ENCODE peak calls at places on chromosome 3, in nine cellular contexts. C is fibroblast of lung, Z is cardiac muscle cell, M is HFF-Myc, D is colonic mucosa, G is H1, R is GM12865, K is fibroblast of pulmonary artery, I is stomach. S is an unnamed sample.

GRCh38 chr3:149179225-149179624 is 42.4 kb downstream of the CP start:
- DNase-seq in C (peak; percentile 85), M (no peak), K (peak; percentile 63), R (no peak), Z (peak; percentile 47), D (no peak), I (no peak), G (no peak), S (no peak)

GRCh38 chr3:30658328-30659052 is 52.1 kb downstream of the TGFBR2 start:
- DNase-seq in I (no peak), Z (peak; percentile 73), R (peak; percentile 68), D (no peak), K (peak; percentile 73), C (peak; percentile 92), M (peak; percentile 79), G (no peak), S (no peak)

GRCh38 chr3:46461971-46462910 is 2.5 kb downstream of the LTF start:
- DNase-seq in G (peak; percentile 45), M (no peak), K (peak; percentile 13), D (no peak), Z (peak; percentile 18), C (no peak), R (no peak), I (no peak), S (no peak)

GRCh38 chr3:113242091-113242581 is 30.8 kb downstream of the BOC start:
- DNase-seq in I (no peak), G (no peak), D (no peak), C (peak; percentile 87), R (no peak), M (peak; percentile 36), Z (peak; percentile 71), K (peak; percentile 49), S (no peak)

GRCh38 chr3:16488637-16489036 is 24.9 kb downstream of the RFTN1 start:
- DNase-seq in D (no peak), M (no peak), Z (no peak), G (no peak), C (no peak), K (no peak), R (no peak), I (no peak), S (no peak)

GRCh38 chr3:32487781-32488526 is 14.7 kb downstream of the CMTM6 start:
- DNase-seq in M (no peak), R (no peak), K (peak; percentile 39), G (no peak), Z (no peak), I (no peak), C (no peak), D (no peak), S (no peak)

GRCh38 chr3:190387578-190388213 is at the start of gene CLDN16:
- DNase-seq in R (no peak), D (no peak), K (no peak), C (peak; percentile 32), G (no peak), M (no peak), I (no peak), Z (no peak), S (no peak)

GRCh38 chr3:42613462-42613861 is 13.0 kb downstream of the NKTR start:
- DNase-seq in M (no peak), C (no peak), K (no peak), Z (no peak), D (no peak), G (no peak), R (no peak), I (no peak), S (no peak)

DNA sequence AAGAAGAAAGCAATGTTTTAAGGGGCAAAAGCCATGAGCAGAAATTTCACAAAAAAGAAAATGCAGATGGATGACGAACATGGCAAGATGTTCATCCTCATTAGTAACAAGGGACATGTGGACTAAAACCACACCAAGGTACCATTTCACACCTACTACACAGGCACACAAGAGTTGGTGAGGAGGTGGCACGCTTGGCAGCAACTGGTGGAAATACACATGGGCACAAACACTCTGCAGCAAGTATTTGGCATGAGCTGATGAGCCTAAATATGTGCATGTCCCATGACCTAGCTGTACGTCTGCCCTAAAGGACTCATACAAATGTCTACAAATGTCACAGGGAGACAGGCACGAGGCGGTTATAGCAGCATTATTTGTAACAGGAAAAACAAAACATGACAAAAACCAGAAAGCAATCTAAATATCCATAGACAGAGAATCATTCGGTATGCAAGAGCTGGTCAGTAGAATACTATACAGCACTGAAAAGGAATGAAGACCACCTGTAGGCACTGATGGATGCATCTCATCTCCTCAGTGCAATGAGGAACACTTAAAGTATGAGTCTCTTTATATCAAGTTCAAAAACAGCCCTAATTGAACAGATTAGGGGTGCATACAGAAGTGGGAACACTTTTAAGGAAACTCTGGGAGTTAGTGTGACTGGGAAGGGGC is 11.5 kb upstream of the FBLN2 start:
- DNase-seq in D (no peak), K (no peak), G (no peak), R (no peak), C (no peak), Z (no peak), M (no peak), I (no peak), S (no peak)
- TF ChIP-seq CTCF in D (no peak), K (no peak), G (no peak), R (no peak), C (no peak), Z (no peak), M (no peak), I (no peak), S (no peak)

DNA sequence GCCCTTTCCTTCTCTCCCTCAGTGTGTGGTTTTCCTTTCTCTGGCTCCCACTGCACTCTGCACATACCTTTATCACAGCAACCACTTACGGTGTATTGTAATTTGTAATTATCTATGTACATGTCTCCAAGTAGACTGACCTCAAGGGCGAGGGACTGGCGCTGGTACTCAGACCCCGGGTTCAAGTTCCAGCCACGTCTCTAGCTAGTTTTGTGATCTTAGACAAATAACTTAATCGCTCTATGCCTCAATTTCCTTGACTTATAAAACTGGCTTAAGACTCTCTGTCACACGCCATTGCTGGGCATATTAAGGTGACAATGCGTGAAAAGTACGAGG is 603 bp upstream of the SENP2 start:
- DNase-seq in I (no peak), K (peak; percentile 5), G (no peak), M (no peak), R (no peak), Z (no peak), C (no peak), D (peak; percentile 28), S (no peak)
- H3K4me3 ChIP-seq in I (peak overlapping the region; percentile 90), K (peak overlapping the region; percentile 87), G (peak overlapping the region; percentile 33), M (peak overlapping the region; percentile 74), R (peak overlapping the region; percentile 59), Z (peak overlapping the region; percentile 12), C (peak overlapping the region; percentile 20), D (peak overlapping the region; percentile 96), S (peak overlapping the region; percentile 77)

GRCh38 chr3:12818273-12818672 is 21.8 kb downstream of the CAND2 start:
- DNase-seq in Z (no peak), K (no peak), R (no peak), C (no peak), I (no peak), D (no peak), G (no peak), M (no peak), S (no peak)

GRCh38 chr3:12824299-12824698 is 17.1 kb downstream of the RPL32 start:
- DNase-seq in K (no peak), D (no peak), G (no peak), C (no peak), Z (no peak), R (no peak), M (no peak), I (no peak), S (no peak)

GRCh38 chr3:12818773-12819172 is 22.3 kb downstream of the CAND2 start:
- DNase-seq in D (no peak), R (no peak), M (no peak), K (no peak), Z (no peak), G (no peak), I (no peak), C (no peak), S (no peak)

GRCh38 chr3:12817341-12817705 is 20.8 kb downstream of the CAND2 start:
- DNase-seq in Z (no peak), C (no peak), D (no peak), M (no peak), R (no peak), G (no peak), I (no peak), K (no peak), S (no peak)

GRCh38 chr3:12822725-12823373 is 18.5 kb downstream of the RPL32 start:
- DNase-seq in R (no peak), K (peak; percentile 54), D (no peak), G (no peak), I (no peak), M (no peak), Z (peak; percentile 48), C (no peak), S (no peak)
- TF ChIP-seq CTCF in R (peak; percentile 37), K (peak; percentile 54), D (no peak), G (no peak), I (no peak), M (peak; percentile 13), Z (peak; percentile 45), C (peak; percentile 55), S (peak; percentile 42)

GRCh38 chr3:97823503-97824004 is 1.7 kb downstream of the CRYBG3 start:
- DNase-seq in G (no peak), I (no peak), Z (peak; percentile 19), D (no peak), K (no peak), C (no peak), M (no peak), R (peak; percentile 8), S (no peak)
- H3K4me3 ChIP-seq in G (no peak overlapping the region), I (peak overlapping the region; percentile 92), Z (peak overlapping the region; percentile 86), D (peak overlapping the region; percentile 88), K (peak overlapping the region; percentile 81), C (peak overlapping the region; percentile 94), M (peak overlapping the region; percentile 92), R (peak overlapping the region; percentile 89), S (peak overlapping the region; percentile 79)

DNA sequence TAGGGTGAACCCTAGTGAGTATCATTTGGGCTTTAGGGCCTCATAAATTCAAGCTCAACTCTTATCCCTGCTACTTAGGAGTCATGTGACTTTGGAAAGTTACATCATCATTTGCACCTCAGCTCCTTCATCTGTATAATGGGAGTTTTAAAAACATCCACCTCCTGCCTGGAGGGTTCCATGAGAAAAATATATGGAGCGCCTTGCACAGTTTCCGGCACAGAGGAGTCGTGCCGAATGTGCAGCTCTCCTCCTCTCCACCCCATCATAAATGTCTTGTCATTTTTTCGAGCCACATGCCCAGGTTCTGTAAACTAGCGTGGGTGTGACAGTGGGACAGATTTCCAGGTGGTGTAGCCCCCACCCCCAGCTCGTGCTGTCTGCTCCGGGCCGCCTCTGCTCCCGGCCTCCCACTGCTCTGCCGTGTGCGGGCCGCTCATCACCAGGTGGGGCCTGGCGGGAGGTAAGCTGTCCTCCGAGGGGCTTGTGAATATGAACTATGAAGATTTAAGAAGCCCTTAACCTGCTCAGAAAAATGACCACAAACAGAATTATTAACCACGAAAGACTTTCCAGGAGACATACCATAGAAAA is 90.4 kb downstream of the TOP2B start:
- DNase-seq in K (no peak), C (no peak), I (no peak), D (no peak), Z (no peak), R (no peak), M (no peak), G (no peak), S (no peak)
- TF ChIP-seq CTCF in K (no peak), C (no peak), I (no peak), D (no peak), Z (no peak), R (no peak), M (no peak), G (no peak), S (no peak)

S was measured in retinal pigment epithelial cell.